ENCODE peak calls at places on chromosomes 11 and 22, in eight cellular contexts. O, L, W, S, A, B, D and X are unnamed samples.

GRCh38 chr11:46738887-46739286 is 19.9 kb downstream of the F2 start:
- DNase-seq in S (no peak), A (no peak), O (no peak), L (no peak), W (no peak), B (no peak), D (no peak), X (no peak)

GRCh38 chr22:43289976-43290663 is 53.1 kb downstream of the SCUBE1 start:
- DNase-seq in B (no peak), L (peak; percentile 10), A (peak; percentile 15), O (no peak), S (peak; percentile 52), W (peak; percentile 36), D (peak; percentile 65), X (peak; percentile 50)

GRCh38 chr11:68890490-68891231 is 13.0 kb downstream of the MRPL21 start:
- DNase-seq in D (peak; percentile 99), B (peak; percentile 83), L (peak; percentile 97), A (no peak), W (peak; percentile 91), O (no peak), S (peak; percentile 42), X (no peak)

GRCh38 chr11:58900479-58901420 is 38.5 kb upstream of the GLYATL1 start:
- DNase-seq in L (peak; percentile 92), W (peak; percentile 80), S (peak; percentile 65), A (peak; percentile 85), D (peak; percentile 73), O (no peak), B (no peak), X (peak; percentile 77)

GRCh38 chr11:134272381-134273316 is 3.5 kb upstream of the GLB1L3 start:
- DNase-seq in A (no peak), O (no peak), D (peak; percentile 13), L (no peak), W (peak; percentile 42), B (no peak), S (no peak), X (no peak)

GRCh38 chr22:44486538-44486937 is 11.5 kb downstream of the RTL6 start:
- DNase-seq in A (no peak), L (no peak), W (no peak), O (peak; percentile 15), S (peak; percentile 85), B (no peak), D (peak; percentile 51), X (no peak)

GRCh38 chr11:36265793-36266628 is 23.2 kb downstream of the COMMD9 start:
- DNase-seq in S (peak; percentile 50), L (peak; percentile 34), A (peak; percentile 29), B (no peak), W (peak; percentile 51), O (peak; percentile 37), D (peak; percentile 46), X (peak; percentile 68)

GRCh38 chr11:12215192-12215591 is 104.8 kb downstream of the MICAL2 start:
- DNase-seq in O (no peak), A (no peak), W (no peak), S (no peak), D (no peak), L (no peak), B (no peak), X (no peak)

GRCh38 chr11:57763568-57763967 is 2.0 kb downstream of the CTNND1 start:
- DNase-seq in B (no peak), A (peak; percentile 58), L (peak; percentile 58), S (no peak), O (peak; percentile 74), D (peak; percentile 58), W (peak; percentile 59), X (peak; percentile 67)

GRCh38 chr11:102268985-102269470 is 48.3 kb upstream of the BIRC3 start:
- DNase-seq in L (no peak), W (no peak), S (no peak), O (no peak), D (no peak), A (no peak), B (no peak), X (no peak)